ENCODE peak calls at places on chromosomes 4 and X, in four cellular contexts. K is mesenchymal stem cell, R is GM23248, X is H9. M is an unnamed sample. For H3K4me1, the result is how much of the 10 kb centered on the place peaks cover.

GRCh38 chr4:181877329-181877848 is 365.8 kb upstream of the TENM3 start:
- DNase-seq in X (no peak), K (no peak), R (no peak), M (no peak)

GRCh38 chr4:111806331-111806730 is 338.9 kb upstream of the FAM241A start:
- DNase-seq in X (peak), R (peak), K (no peak), M (no peak)

GRCh38 chrX:48711929-48712505 is 15.5 kb downstream of the SUV39H1 start:
- DNase-seq in X (no peak), K (no peak), R (no peak), M (no peak)

GRCh38 chr4:61214680-61215079 is 14.6 kb downstream of the ADGRL3 start:
- DNase-seq in X (no peak), R (no peak), K (no peak), M (no peak)

GRCh38 chrX:101550362-101550761 is at the start of gene ARMCX1:
- DNase-seq in X (peak), R (peak), K (peak), M (peak)

GRCh38 chr4:6480532-6481088 is 8.2 kb upstream of the PPP2R2C start:
- DNase-seq in K (no peak), X (peak), R (no peak), M (no peak)

GRCh38 chr4:153616005-153616555 is 68.0 kb upstream of the TLR2 start:
- DNase-seq in X (no peak), R (no peak), K (no peak), M (no peak)

GRCh38 chr4:80125252-80126177 is 52.5 kb upstream of the ANTXR2 start:
- DNase-seq in K (peak), R (peak), X (no peak), M (peak)

GRCh38 chrX:116317409-116317808 is 119.0 kb upstream of the SLC6A14 start:
- DNase-seq in R (peak), X (no peak), K (peak), M (no peak)

GRCh38 chr4:141871086-141871485 is 234.7 kb downstream of the IL15 start:
- DNase-seq in X (no peak), R (no peak), K (peak), M (no peak)

GRCh38 chr4:134624365-134624764 is 422.8 kb upstream of the PABPC4L start:
- DNase-seq in X (no peak), R (no peak), K (no peak), M (no peak)

GRCh38 chr4:138647433-138647832 is 368.1 kb upstream of the NOCT start:
- DNase-seq in R (no peak), X (peak), K (no peak), M (no peak)

GRCh38 chrX:137031517-137032377 is 2.0 kb downstream of the GPR101 start:
- DNase-seq in K (peak), R (peak), X (peak), M (peak)

GRCh38 chr4:8792491-8792890 is 79.1 kb downstream of the HMX1 start:
- DNase-seq in K (no peak), X (no peak), R (no peak), M (no peak)

GRCh38 chrX:78357342-78358055 is 30.1 kb upstream of the CYSLTR1 start:
- DNase-seq in X (no peak), R (no peak), K (no peak), M (no peak)

GRCh38 chr4:123581802-123582201 is 185.2 kb downstream of the SPRY1 start:
- DNase-seq in R (no peak), X (no peak), K (no peak), M (no peak)

GRCh38 chrX:136920001-136920400 is 39.5 kb upstream of the RBMX start:
- DNase-seq in X (no peak), K (no peak), R (no peak), M (no peak)

GRCh38 chr4:183350317-183351071 is 28.3 kb upstream of the CLDN24 start:
- DNase-seq in R (peak), K (no peak), X (peak), M (no peak)

GRCh38 chr4:2804973-2805501 is 12.2 kb downstream of the SH3BP2 start:
- DNase-seq in X (no peak), K (no peak), R (no peak), M (no peak)
- H3K4me1 ChIP-seq in X (under half), K (half or more), R (under half), M (under half)

GRCh38 chr4:4330794-4331193 is 40.7 kb downstream of the ZBTB49 start:
- DNase-seq in K (no peak), R (no peak), X (no peak), M (no peak)

GRCh38 chr4:4329496-4329895 is 39.4 kb downstream of the ZBTB49 start:
- DNase-seq in X (no peak), K (no peak), R (no peak), M (no peak)

GRCh38 chr4:4334798-4335520 is 44.9 kb downstream of the ZBTB49 start:
- DNase-seq in X (peak), K (peak), R (peak), M (peak)

GRCh38 chr4:4333265-4333706 is 43.2 kb downstream of the ZBTB49 start:
- DNase-seq in R (peak), X (no peak), K (peak), M (no peak)

DNA sequence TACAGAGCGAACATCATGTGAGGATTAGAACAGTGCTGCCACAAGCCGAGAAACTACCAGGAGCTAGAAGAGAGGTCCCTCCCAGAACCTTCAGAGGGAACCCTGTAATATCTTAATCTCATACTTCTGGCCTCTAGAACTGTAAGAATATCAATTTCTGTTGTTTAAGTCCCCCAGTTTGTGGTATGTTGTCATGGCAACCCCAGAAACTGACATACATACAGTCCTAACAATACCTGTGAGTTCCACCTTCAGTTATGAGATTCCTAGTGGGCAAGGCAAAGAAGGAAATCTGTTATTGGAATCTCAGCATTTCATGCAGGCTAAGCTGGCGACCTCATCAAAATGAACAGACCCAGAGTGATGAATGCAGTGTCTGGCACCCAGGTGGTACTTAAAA is 42.5 kb downstream of the ZBTB49 start:
- DNase-seq in X (no peak), R (no peak), K (no peak), M (no peak)
- H3K4me1 ChIP-seq in X (under half), R (under half), K (under half), M (under half)

GRCh38 chr4:143393195-143393594 is 56.5 kb downstream of the GAB1 start:
- DNase-seq in R (peak), X (no peak), K (no peak), M (no peak)
- H3K4me1 ChIP-seq in R (half or more), X (under half), K (under half), M (under half)

GRCh38 chrX:12947545-12948235 is 27.2 kb upstream of the TMSB4X start:
- DNase-seq in R (no peak), X (no peak), K (no peak), M (no peak)

GRCh38 chrX:12948495-12948894 is 26.4 kb upstream of the TMSB4X start:
- DNase-seq in K (no peak), X (no peak), R (no peak), M (no peak)

GRCh38 chrX:12946406-12946805 is 28.5 kb upstream of the TMSB4X start:
- DNase-seq in X (no peak), R (no peak), K (peak), M (no peak)

GRCh38 chrX:12945494-12945893 is 29.4 kb upstream of the TMSB4X start:
- DNase-seq in X (no peak), K (no peak), R (no peak), M (no peak)

DNA sequence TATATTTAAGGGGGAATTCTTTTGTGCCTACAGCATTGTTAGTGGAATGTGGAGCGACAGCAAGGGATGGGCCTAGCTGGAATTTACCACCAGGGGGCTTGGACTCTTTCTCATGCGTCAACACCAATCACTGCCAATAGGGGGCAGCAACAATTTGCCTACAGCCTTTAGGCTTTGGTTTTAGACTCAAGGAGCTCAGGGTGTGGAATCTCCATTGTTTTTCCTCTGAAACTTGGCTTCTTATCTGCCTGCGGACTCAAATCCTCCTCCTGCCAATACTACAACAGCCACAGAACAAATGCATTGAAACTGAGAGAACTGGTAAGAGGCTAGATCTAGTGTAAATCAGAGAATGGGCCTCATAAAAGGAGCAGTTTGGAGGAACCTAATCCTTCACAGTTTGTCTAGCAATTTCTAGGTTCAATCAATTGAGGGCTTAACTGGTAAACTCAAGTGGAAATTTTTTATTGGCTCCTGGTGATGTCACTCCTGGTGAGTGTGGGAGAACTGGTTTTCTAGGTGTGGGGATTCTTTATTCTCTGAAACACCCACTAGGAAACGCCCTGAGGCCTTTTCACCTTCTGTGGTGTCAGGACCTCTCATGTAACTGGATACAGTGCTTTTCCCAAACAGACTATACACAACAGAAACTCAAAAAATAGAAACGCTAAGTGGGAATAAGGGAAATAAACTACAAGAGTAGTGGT is 27.9 kb upstream of the TMSB4X start:
- DNase-seq in K (peak), X (peak), R (peak), M (peak)
- H3K4me1 ChIP-seq in K (under half), X (under half), R (under half), M (under half)